ENCODE peak calls at places on chromosomes 12 and 14, in ten cellular contexts. C is HEK293T; V is activated effector memory CD4-positive, alpha-beta T cell treated with anti-CD3 and anti-CD28 coated beads, Interleukin-2, amount 50 U/mL, for 16 hours; O is effector memory CD8-positive, alpha-beta T cell; X is right lobe of liver; U is immature natural killer cell; G is IMR-90; H is effector CD4-positive, alpha-beta T cell; Y is activated naive CD8-positive, alpha-beta T cell treated with anti-CD3 and anti-CD28 coated beads, Interleukin-2, amount 10 ng/mL, durations not matched to agents 7 days and 5 days; R is activated naive CD4-positive, alpha-beta T cell treated with Interleukin-2 at 50 U/mL for 16 hours. J is an unnamed sample.

GRCh38 chr12:46332260-46332659 is 40.3 kb downstream of the SLC38A2 start:
- DNase-seq in C (no peak), V (no peak), O (no peak), X (no peak), U (no peak), G (peak; percentile 77), H (no peak), Y (no peak), R (no peak), J (no peak)

GRCh38 chr14:89327771-89328212 is 89.2 kb downstream of the FOXN3 start:
- DNase-seq in C (no peak), V (no peak), O (no peak), X (no peak), U (no peak), G (peak; percentile 71), H (no peak), Y (no peak), R (no peak), J (no peak)

GRCh38 chr12:85299058-85299457 is 19.0 kb downstream of the ALX1 start:
- DNase-seq in C (no peak), V (no peak), O (no peak), X (no peak), U (no peak), G (no peak), H (no peak), Y (no peak), R (no peak), J (no peak)

GRCh38 chr14:104820669-104821228 is 19.8 kb downstream of the ZBTB42 start:
- DNase-seq in C (no peak), V (peak; percentile 54), O (no peak), X (peak; percentile 72), U (no peak), G (peak; percentile 72), H (no peak), Y (peak; percentile 21), R (no peak), J (peak; percentile 66)

GRCh38 chr12:92557422-92557724 is 145.4 kb upstream of the PLEKHG7 start:
- DNase-seq in C (no peak), V (no peak), O (no peak), X (no peak), U (no peak), G (no peak), H (no peak), Y (no peak), R (no peak), J (no peak)

GRCh38 chr14:37585101-37585479 is 10.0 kb downstream of the FOXA1 start:
- DNase-seq in C (no peak), V (no peak), O (no peak), X (no peak), U (no peak), G (no peak), H (no peak), Y (no peak), R (no peak), J (peak; percentile 70)

GRCh38 chr12:100539209-100539608 is 34.3 kb upstream of the GAS2L3 start:
- DNase-seq in C (no peak), V (no peak), O (no peak), X (no peak), U (no peak), G (peak; percentile 37), H (no peak), Y (peak; percentile 31), R (no peak), J (peak; percentile 34)

GRCh38 chr12:19082365-19082911 is 47.1 kb upstream of the PLEKHA5 start:
- DNase-seq in C (no peak), V (no peak), O (no peak), X (no peak), U (no peak), G (no peak), H (no peak), Y (no peak), R (no peak), J (no peak)

GRCh38 chr12:25020621-25021243 is 71.8 kb upstream of the BCAT1 start:
- DNase-seq in C (no peak), V (no peak), O (no peak), X (no peak), U (no peak), G (no peak), H (no peak), Y (no peak), R (no peak), J (no peak)

GRCh38 chr12:103495783-103496456 is at the start of gene C12orf42:
- DNase-seq in C (peak; percentile 29), V (peak; percentile 73), O (peak; percentile 27), X (peak; percentile 37), U (peak; percentile 18), G (no peak), H (no peak), Y (peak; percentile 48), R (peak; percentile 11), J (peak; percentile 56)

GRCh38 chr12:84937383-84937782 is 24.8 kb upstream of the SLC6A15 start:
- DNase-seq in C (no peak), V (no peak), O (no peak), X (no peak), U (no peak), G (no peak), H (no peak), Y (no peak), R (no peak), J (no peak)

J was measured in mucosa of descending colon.